ENCODE peak calls at places on chromosomes 7 and 10, in five cellular contexts. G, L, B, N and D are unnamed samples. For H3K4me1, the result is how much of the 10 kb centered on the place peaks cover.

GRCh38 chr10:77230194-77230593 is 407.4 kb downstream of the KCNMA1 start:
- DNase-seq in N (no peak), B (no peak), L (peak), G (no peak), D (no peak)

GRCh38 chr7:124351950-124352349 is 319.1 kb upstream of the TMEM229A start:
- DNase-seq in N (no peak), G (no peak), L (no peak), B (no peak), D (no peak)

GRCh38 chr7:7190142-7190541 is 7.8 kb downstream of the C1GALT1 start:
- DNase-seq in N (no peak), G (no peak), L (peak), B (no peak), D (no peak)

GRCh38 chr7:38950309-38950708 is 27.4 kb upstream of the POU6F2 start:
- DNase-seq in N (peak), G (no peak), L (no peak), B (no peak), D (no peak)

GRCh38 chr7:24865994-24866615 is 108.8 kb upstream of the GSDME start:
- DNase-seq in B (no peak), G (no peak), L (no peak), N (no peak), D (no peak)

GRCh38 chr7:79459381-79459780 is 5.9 kb upstream of the MAGI2 start:
- DNase-seq in N (no peak), L (peak), B (no peak), G (no peak), D (no peak)

GRCh38 chr7:95436407-95436806 is 1.6 kb upstream of the PON2 start:
- DNase-seq in G (no peak), B (no peak), L (no peak), N (no peak), D (no peak)

GRCh38 chr10:13219685-13220670 is 14.2 kb downstream of the UCMA start:
- DNase-seq in N (peak), B (no peak), G (no peak), L (peak), D (no peak)

GRCh38 chr7:79425665-79426064 is 27.8 kb downstream of the MAGI2 start:
- DNase-seq in G (no peak), N (no peak), B (no peak), L (no peak), D (no peak)

GRCh38 chr10:45052700-45053099 is 52.0 kb downstream of the ZNF22 start:
- DNase-seq in N (no peak), L (no peak), B (no peak), G (no peak), D (no peak)

DNA sequence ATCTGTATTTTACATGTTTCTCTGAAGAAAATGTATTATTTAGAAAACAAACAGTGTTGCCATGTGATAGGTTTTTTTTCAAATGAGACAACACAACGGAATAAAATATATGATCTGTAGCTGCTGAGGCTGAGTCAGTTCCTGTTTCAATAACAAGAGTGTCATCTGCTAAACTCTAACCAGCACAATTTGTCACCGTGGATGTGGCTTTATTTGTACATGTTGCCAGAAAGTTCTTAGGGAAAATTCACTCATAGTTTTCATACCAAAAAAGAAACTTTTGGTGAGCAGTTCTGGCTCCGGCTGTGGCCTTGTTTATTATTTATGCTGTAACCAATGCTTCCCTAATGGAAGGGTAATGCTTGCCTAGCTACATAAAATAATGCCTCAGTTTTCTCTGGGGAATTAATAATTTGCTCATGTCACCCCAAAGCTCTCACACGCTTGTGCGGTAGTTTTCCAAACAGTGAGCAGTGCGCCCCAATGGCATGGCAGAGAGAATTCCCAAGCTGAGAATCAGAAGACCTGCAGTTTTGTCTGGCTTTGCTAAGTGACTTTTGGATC is 20.3 kb upstream of the KLF6 start:
- DNase-seq in B (no peak), G (no peak), L (peak), N (peak), D (peak)
- H3K4me1 ChIP-seq in B (under half), G (half or more), L (under half), N (under half), D (half or more)

GRCh38 chr7:142804715-142805114 is 33.9 kb downstream of the PRSS2 start:
- DNase-seq in L (no peak), G (no peak), B (no peak), N (no peak), D (no peak)

GRCh38 chr7:142803901-142804300 is 33.1 kb downstream of the PRSS2 start:
- DNase-seq in N (no peak), L (no peak), G (no peak), B (no peak), D (no peak)

GRCh38 chr7:142806021-142806353 is 35.2 kb downstream of the PRSS2 start:
- DNase-seq in B (no peak), N (no peak), L (no peak), G (no peak), D (no peak)

GRCh38 chr7:142806957-142807356 is 36.2 kb downstream of the PRSS2 start:
- DNase-seq in L (no peak), G (no peak), N (no peak), B (no peak), D (no peak)

GRCh38 chr7:142805350-142806020 is 34.7 kb downstream of the PRSS2 start:
- DNase-seq in N (no peak), B (no peak), L (no peak), G (no peak), D (no peak)
- H3K27ac ChIP-seq in N (no peak), B (no peak), L (no peak), G (no peak), D (peak)

GRCh38 chr7:47535704-47536628 is 45.9 kb downstream of the TNS3 start:
- DNase-seq in N (no peak), L (peak), G (no peak), B (no peak), D (no peak)
- H3K4me3 ChIP-seq in N (no peak), L (peak), G (no peak), B (no peak), D (no peak)

GRCh38 chr7:159094919-159095915 is 49.5 kb downstream of the VIPR2 start:
- DNase-seq in L (no peak), G (no peak), B (no peak), N (no peak), D (no peak)
- H3K4me1 ChIP-seq in L (under half), G (under half), B (under half), N (under half), D (under half)

GRCh38 chr10:78804356-78805032 is 264.3 kb upstream of the ZMIZ1 start:
- DNase-seq in B (peak), L (peak), N (no peak), G (no peak), D (no peak)
- H3K27ac ChIP-seq in B (peak), L (peak), N (no peak), G (peak), D (no peak)

GRCh38 chr7:148535227-148535626 is 55.3 kb upstream of the C7orf33 start:
- DNase-seq in N (peak), L (no peak), G (no peak), B (no peak), D (no peak)
- H3K4me3 ChIP-seq in N (peak), L (no peak), G (no peak), B (no peak), D (no peak)

GRCh38 chr10:1869861-1870260 is 132.5 kb upstream of the ADARB2 start:
- DNase-seq in B (no peak), L (no peak), G (no peak), N (no peak), D (no peak)
- H3K4me1 ChIP-seq in B (under half), L (under half), G (under half), N (under half), D (under half)

GRCh38 chr10:29501692-29502091 is 133.1 kb downstream of the SVIL start:
- DNase-seq in B (no peak), G (no peak), L (peak), N (no peak), D (no peak)
- H3K27ac ChIP-seq in B (no peak), G (no peak), L (peak), N (no peak), D (no peak)

DNA sequence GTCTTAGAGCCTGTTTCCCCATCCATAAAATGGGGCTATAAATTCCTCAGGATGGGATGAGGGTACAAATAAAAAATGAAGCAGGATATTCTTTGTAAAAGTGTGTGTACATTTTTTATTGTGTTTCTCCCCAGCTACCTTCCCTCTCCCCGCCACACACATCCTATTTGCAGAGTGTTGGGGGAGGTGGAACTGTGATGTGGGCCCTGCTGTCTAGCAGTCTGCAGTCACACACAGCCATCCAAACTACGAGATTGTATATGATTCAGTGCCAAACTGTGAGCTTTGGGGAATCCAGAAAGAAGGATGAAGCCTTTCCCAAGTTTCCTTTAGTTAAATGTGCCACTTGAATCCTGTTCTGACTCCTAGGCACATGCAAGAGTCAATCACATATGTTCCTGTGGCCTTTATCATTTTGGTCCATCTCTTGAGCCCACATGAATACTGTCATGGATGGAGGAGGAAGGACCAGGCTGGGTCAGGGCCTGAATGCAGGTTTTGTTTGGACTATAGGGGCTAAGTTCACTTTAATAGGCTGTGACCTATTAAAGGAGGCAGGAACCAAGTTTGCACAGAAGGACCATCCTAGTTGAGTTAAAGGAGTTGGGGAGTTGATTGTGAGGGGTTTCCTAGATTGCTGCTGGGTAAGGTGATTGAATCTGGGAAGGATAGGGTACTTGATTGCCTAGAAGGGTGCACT is 1.1 kb upstream of the SEMA4G start:
- DNase-seq in G (no peak), L (no peak), N (no peak), B (no peak), D (no peak)
- H3K4me3 ChIP-seq in G (no peak), L (no peak), N (no peak), B (no peak), D (no peak)

DNA sequence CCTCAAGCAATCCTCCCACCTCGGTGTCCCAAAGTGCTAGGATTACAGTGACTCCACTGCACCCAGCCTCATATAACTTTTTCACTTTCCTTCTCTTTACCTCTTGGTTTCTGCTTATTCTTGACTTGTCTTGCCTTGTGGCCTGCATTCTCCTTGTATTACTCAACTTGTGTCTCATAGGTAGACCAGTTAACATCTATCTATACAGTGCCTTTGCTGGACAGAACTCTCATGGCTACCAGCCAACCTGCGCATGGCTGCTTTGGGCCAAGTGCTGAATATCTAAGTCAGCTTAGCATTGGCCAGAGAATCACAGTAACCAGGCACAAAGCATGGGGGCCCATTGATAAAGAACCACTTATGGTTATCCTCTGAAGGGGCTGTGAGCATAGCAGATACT is 42.6 kb upstream of the ZNRF2 start:
- DNase-seq in N (no peak), G (no peak), L (peak), B (no peak), D (no peak)
- H3K4me1 ChIP-seq in N (under half), G (under half), L (under half), B (under half), D (under half)